ENCODE peak calls at places on chromosomes 7 and 10, in five cellular contexts. Z, A, U, M and K are unnamed samples.

GRCh38 chr10:114806572-114807391 is 14.8 kb upstream of the FHIP2A start:
- DNase-seq in Z (peak; percentile 62), A (no peak), U (no peak), M (no peak), K (no peak)

GRCh38 chr7:94445696-94446194 is 51.0 kb downstream of the COL1A2 start:
- DNase-seq in Z (no peak), A (no peak), U (no peak), M (no peak), K (no peak)

GRCh38 chr7:149468208-149468607 is 7.3 kb upstream of the ZNF777 start:
- DNase-seq in Z (no peak), A (no peak), U (no peak), M (no peak), K (no peak)

GRCh38 chr10:48224979-48225560 is 49.4 kb downstream of the FRMPD2 start:
- DNase-seq in Z (no peak), A (no peak), U (no peak), M (no peak), K (no peak)

GRCh38 chr7:147607151-147607800 is 983.3 kb upstream of the C7orf33 start:
- DNase-seq in Z (no peak), A (no peak), U (no peak), M (no peak), K (no peak)

GRCh38 chr10:129968937-129969527 is 5.0 kb upstream of the EBF3 start:
- DNase-seq in Z (peak; percentile 77), A (no peak), U (no peak), M (peak; percentile 58), K (peak; percentile 79)

GRCh38 chr10:95295031-95295755 is 4.4 kb upstream of the PDLIM1 start:
- DNase-seq in Z (peak; percentile 78), A (peak; percentile 36), U (peak; percentile 60), M (no peak), K (peak; percentile 77)

GRCh38 chr10:102962259-102962658 is 44.2 kb downstream of the CNNM2 start:
- DNase-seq in Z (no peak), A (no peak), U (no peak), M (no peak), K (no peak)

DNA sequence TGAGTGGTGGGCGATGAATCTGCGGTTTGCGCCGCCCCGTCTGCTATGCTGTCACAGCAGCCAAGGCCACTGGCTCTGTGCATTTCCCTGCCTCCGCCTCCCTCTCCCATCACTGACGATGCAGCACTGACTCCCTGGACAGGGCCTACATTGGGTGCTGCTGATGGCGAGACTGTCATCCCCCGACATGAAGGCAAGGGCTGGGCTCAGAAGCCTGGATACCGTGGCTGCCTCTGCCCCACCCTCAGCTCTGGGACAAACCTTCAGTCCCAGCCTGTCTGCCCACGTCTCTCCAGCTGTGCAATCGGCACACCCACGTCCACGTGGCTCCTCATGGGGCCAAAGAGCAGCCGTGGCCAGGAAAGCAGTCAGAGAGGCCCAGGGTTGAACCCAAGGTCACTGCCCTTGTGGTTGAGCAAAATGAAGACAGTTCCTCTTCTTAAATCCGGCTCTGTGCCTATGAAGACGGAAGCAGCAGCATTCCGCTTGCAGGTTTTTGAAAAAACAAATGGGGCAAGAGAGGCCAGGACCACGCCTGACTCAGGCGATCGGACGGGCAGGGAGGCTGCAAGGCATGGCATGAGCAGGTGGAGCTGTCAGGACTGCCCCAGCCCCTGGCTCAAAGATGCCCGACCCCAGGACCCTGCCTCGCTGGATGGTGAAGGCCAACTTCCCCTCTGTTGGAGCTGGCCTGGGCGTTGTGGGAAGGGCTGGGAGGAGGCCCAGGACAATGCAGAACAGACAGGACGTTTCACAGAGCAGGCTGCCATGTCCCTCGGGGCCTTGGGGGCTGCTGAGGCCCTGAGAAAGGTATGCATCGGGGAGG is 517.5 kb downstream of the DNAJB6 start:
- DNase-seq in Z (no peak), A (peak; percentile 62), U (no peak), M (no peak), K (peak; percentile 88)
- H3K9me3 ChIP-seq in Z (no peaks in the 10 kb centered on the region), A (no peaks in the 10 kb centered on the region), U (no peaks in the 10 kb centered on the region), M (no peaks in the 10 kb centered on the region), K (no peaks in the 10 kb centered on the region)

DNA sequence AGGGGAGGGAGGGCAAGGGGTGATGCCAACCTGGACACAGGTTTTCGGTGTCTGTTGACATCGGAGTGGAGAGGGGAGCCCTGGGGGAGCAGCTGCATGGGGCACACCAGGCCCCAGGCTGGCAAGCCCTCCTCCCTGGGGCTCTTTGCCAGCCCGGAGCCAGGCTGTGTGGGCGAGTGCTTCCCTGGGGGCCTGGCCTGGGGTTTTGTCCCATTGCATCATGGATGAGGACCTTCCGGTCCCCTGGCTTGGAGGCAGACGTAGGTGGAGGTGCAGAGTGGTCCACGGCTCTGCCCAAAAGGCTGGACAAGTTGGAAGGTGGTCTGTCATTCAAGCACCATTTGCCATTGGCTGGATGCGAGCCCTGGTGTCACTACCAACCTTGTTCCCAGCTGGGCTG is 34.8 kb downstream of the ZMIZ1 start:
- DNase-seq in Z (peak; percentile 44), A (no peak), U (no peak), M (no peak), K (no peak)
- H3K27ac ChIP-seq in Z (peak overlapping the region; percentile 37), A (peak overlapping the region; percentile 74), U (peak overlapping the region; percentile 37), M (peak overlapping the region; percentile 1), K (no peak overlapping the region)

GRCh38 chr10:124677871-124678565 is 66.2 kb downstream of the FAM53B start:
- DNase-seq in Z (peak; percentile 66), A (peak; percentile 67), U (no peak), M (no peak), K (peak; percentile 43)

GRCh38 chr10:124680675-124681074 is 63.5 kb downstream of the FAM53B start:
- DNase-seq in Z (peak; percentile 58), A (peak; percentile 33), U (no peak), M (no peak), K (peak; percentile 68)

GRCh38 chr10:124681091-124681490 is 63.1 kb downstream of the FAM53B start:
- DNase-seq in Z (no peak), A (no peak), U (no peak), M (no peak), K (no peak)

GRCh38 chr10:124678566-124679240 is 65.5 kb downstream of the FAM53B start:
- DNase-seq in Z (no peak), A (peak; percentile 15), U (no peak), M (no peak), K (peak; percentile 39)

DNA sequence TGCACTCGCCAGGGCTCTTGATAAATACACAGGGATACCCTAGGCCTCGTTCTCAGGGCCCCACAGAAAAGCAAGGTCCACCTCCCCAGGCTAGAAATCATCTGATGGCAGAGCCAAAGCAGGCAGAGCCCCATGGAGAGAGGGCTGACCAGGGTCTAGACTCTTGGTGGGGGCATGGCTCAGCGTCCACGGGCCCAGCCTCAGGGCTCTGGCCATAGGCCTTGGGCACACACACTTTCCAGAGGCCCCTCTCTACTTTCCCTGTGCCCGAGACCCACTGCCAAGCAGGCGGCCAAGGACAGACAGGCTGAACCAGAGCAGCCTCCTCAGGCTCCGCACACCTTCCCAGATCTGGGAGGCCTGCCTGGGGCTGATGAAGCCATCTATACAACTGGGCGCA is 64.8 kb downstream of the FAM53B start:
- DNase-seq in Z (no peak), A (peak; percentile 9), U (no peak), M (no peak), K (peak; percentile 53)
- H3K4me1 ChIP-seq in Z (peaks cover 7% of the 10 kb centered on the region), A (peaks cover 100% of the 10 kb centered on the region), U (peaks cover 6% of the 10 kb centered on the region), M (no peaks in the 10 kb centered on the region), K (peaks cover 73% of the 10 kb centered on the region)

GRCh38 chr10:71116426-71116825 is 95.9 kb upstream of the UNC5B start:
- DNase-seq in Z (no peak), A (no peak), U (no peak), M (no peak), K (no peak)
- H3K9me3 ChIP-seq in Z (no peaks in the 10 kb centered on the region), A (peaks cover 69% of the 10 kb centered on the region), U (no peaks in the 10 kb centered on the region), M (peaks cover 15% of the 10 kb centered on the region), K (peaks cover 24% of the 10 kb centered on the region)

GRCh38 chr10:35642793-35643114 is 658 bp upstream of the FZD8 start:
- DNase-seq in Z (no peak), A (no peak), U (no peak), M (no peak), K (no peak)

GRCh38 chr10:35641430-35642015 is 573 bp downstream of the FZD8 start:
- DNase-seq in Z (peak; percentile 84), A (no peak), U (no peak), M (peak; percentile 27), K (no peak)

GRCh38 chr10:35640951-35641429 is 1.1 kb downstream of the FZD8 start:
- DNase-seq in Z (peak; percentile 94), A (peak; percentile 63), U (peak; percentile 76), M (peak; percentile 50), K (peak; percentile 68)

GRCh38 chr10:35643151-35643975 is 1.3 kb upstream of the FZD8 start:
- DNase-seq in Z (peak; percentile 86), A (peak; percentile 81), U (peak; percentile 67), M (peak; percentile 36), K (peak; percentile 84)

GRCh38 chr10:35642023-35642792 is at the start of gene FZD8:
- DNase-seq in Z (peak; percentile 97), A (peak; percentile 92), U (peak; percentile 94), M (peak; percentile 88), K (peak; percentile 95)
- H3K27ac ChIP-seq in Z (peak within 1 kb of the TSS; percentile 40), A (peak within 1 kb of the TSS; percentile 99), U (peak within 1 kb of the TSS; percentile 95), M (peak within 1 kb of the TSS; percentile 83), K (peak within 1 kb of the TSS; percentile 92)

DNA sequence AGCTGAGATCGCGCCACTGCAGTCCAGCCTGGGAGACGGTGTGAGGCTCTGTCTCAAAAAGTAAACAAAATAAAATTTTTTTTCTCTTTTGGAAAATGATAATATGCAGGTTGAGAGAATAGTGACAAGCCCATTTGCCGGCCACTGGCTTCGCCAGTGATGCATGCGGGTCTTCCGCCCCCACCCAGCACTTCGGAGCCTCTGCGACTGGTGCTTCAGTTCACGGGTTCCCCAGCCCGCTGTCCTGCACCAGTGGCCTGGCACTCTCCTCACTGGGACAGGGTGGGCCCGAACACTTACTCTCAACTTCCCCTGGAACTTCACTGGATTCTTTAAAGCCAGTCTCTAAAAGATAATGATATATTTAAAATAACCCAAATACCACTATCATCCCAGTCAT is 2.7 kb downstream of the SUN1 start:
- DNase-seq in Z (no peak), A (no peak), U (no peak), M (no peak), K (no peak)
- H3K4me1 ChIP-seq in Z (peaks cover 32% of the 10 kb centered on the region), A (peaks cover 91% of the 10 kb centered on the region), U (peaks cover 37% of the 10 kb centered on the region), M (peaks cover 36% of the 10 kb centered on the region), K (peaks cover 83% of the 10 kb centered on the region)